ENCODE peak calls at places on chromosomes 6 and 20, in seven cellular contexts. W is transverse colon, B is stomach, T is breast epithelium, Y is AG04450, F is upper lobe of right lung, Z is GM13977. O is an unnamed sample.
A peak's percentile ranks its signal among the peaks of the same experiment; 100 is the strongest.

GRCh38 chr6:46452312-46452917 is 38.8 kb downstream of the RCAN2 start:
- DNase-seq in W (no peak), B (no peak), T (no peak), Y (no peak), F (no peak), Z (no peak), O (no peak)

GRCh38 chr20:57047281-57048026 is 219.0 kb downstream of the BMP7 start:
- DNase-seq in W (peak; percentile 14), B (no peak), T (peak; percentile 67), Y (no peak), F (peak; percentile 45), Z (no peak), O (no peak)

GRCh38 chr6:151647871-151648639 is 154.2 kb downstream of the CCDC170 start:
- DNase-seq in W (no peak), B (no peak), T (no peak), Y (no peak), F (no peak), Z (no peak), O (no peak)

GRCh38 chr6:106080106-106081095 is 5.7 kb upstream of the PRDM1 start:
- DNase-seq in W (no peak), B (no peak), T (no peak), Y (no peak), F (no peak), Z (no peak), O (no peak)

GRCh38 chr6:6960571-6961251 is 147.1 kb upstream of the RREB1 start:
- DNase-seq in W (no peak), B (no peak), T (no peak), Y (no peak), F (no peak), Z (no peak), O (no peak)

GRCh38 chr6:79841577-79842381 is 105.6 kb downstream of the ELOVL4 start:
- DNase-seq in W (no peak), B (no peak), T (no peak), Y (no peak), F (no peak), Z (no peak), O (no peak)

GRCh38 chr6:17790486-17790885 is 83.8 kb upstream of the NUP153 start:
- DNase-seq in W (no peak), B (no peak), T (no peak), Y (no peak), F (no peak), Z (no peak), O (no peak)

GRCh38 chr6:166106076-166106686 is 61.5 kb downstream of the TBXT start:
- DNase-seq in W (peak; percentile 73), B (peak; percentile 81), T (peak; percentile 71), Y (peak; percentile 48), F (no peak), Z (peak; percentile 57), O (peak; percentile 35)

GRCh38 chr6:150783818-150784217 is 81.7 kb upstream of the MTHFD1L start:
- DNase-seq in W (no peak), B (no peak), T (no peak), Y (no peak), F (no peak), Z (no peak), O (no peak)

GRCh38 chr6:125102901-125103300 is 50.7 kb upstream of the TPD52L1 start:
- DNase-seq in W (no peak), B (no peak), T (no peak), Y (peak; percentile 80), F (no peak), Z (no peak), O (peak; percentile 46)

GRCh38 chr20:62646851-62647520 is 4.7 kb downstream of the SLCO4A1 start:
- DNase-seq in W (peak; percentile 78), B (peak; percentile 87), T (no peak), Y (no peak), F (no peak), Z (no peak), O (no peak)

GRCh38 chr6:150252714-150253444 is 110.0 kb downstream of the PPP1R14C start:
- DNase-seq in W (no peak), B (no peak), T (no peak), Y (no peak), F (no peak), Z (peak; percentile 24), O (no peak)

GRCh38 chr6:146337376-146337775 is 206.3 kb upstream of the RAB32 start:
- DNase-seq in W (no peak), B (no peak), T (no peak), Y (no peak), F (no peak), Z (no peak), O (no peak)

GRCh38 chr6:142294681-142295080 is 7.1 kb upstream of the ADGRG6 start:
- DNase-seq in W (no peak), B (no peak), T (no peak), Y (no peak), F (no peak), Z (no peak), O (no peak)

GRCh38 chr6:17331238-17331637 is 50.1 kb downstream of the RBM24 start:
- DNase-seq in W (no peak), B (no peak), T (no peak), Y (no peak), F (no peak), Z (no peak), O (no peak)

GRCh38 chr6:37303891-37304503 is 46.1 kb upstream of the TMEM217 start:
- DNase-seq in W (no peak), B (no peak), T (no peak), Y (no peak), F (no peak), Z (peak; percentile 50), O (no peak)

GRCh38 chr6:42339991-42340401 is 111.7 kb downstream of the TRERF1 start:
- DNase-seq in W (no peak), B (no peak), T (no peak), Y (no peak), F (no peak), Z (peak; percentile 73), O (no peak)

GRCh38 chr6:68760941-68761676 is 126.0 kb downstream of the ADGRB3 start:
- DNase-seq in W (no peak), B (no peak), T (no peak), Y (no peak), F (no peak), Z (no peak), O (no peak)

GRCh38 chr6:144176043-144176442 is 25.7 kb downstream of the STX11 start:
- DNase-seq in W (no peak), B (no peak), T (no peak), Y (no peak), F (no peak), Z (no peak), O (no peak)

DNA sequence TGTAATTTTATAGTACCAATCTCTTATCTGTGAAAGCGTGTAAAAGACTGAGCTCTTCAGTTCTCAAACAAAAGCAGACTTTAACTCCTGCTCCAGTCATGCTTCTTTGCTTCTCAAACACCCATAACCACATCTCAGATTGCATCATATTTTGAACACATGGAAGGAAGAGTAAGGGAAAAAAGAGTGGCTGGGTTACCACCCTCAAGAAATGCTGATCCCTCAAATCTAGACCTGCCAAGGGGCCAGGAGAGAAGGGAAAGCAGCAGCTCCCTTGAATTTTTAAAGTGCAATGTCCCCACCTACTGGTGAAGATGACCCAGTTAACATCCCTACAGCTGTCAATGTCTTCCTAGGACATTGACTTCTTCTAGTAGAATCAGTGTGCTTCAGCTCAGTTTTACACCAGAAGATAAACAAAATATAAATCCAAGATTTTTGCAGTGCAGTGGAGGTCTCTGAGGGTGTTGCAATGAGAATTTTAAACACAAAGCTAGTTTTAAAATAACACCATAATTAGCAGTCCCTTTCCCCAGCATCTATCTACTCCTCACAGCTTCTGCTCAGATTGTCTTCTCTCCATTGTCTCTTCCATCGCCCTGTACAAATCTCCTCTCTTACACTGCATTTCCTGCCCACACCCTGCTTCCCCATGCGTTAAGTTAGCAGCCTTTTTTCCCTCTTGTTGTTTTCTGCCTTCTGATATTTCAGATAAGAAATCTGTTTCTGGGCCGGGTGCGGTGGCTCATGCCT is 22.6 kb upstream of the HLA-DQB2 start:
- DNase-seq in W (peak; percentile 28), B (no peak), T (no peak), Y (no peak), F (no peak), Z (peak; percentile 50), O (no peak)
- TF ChIP-seq CTCF in W (peak; percentile 51), B (no peak), T (no peak), Y (peak; percentile 66), F (peak; percentile 68), Z (peak; percentile 70), O (peak; percentile 57)

GRCh38 chr6:138287144-138287955 is 69.1 kb upstream of the PBOV1 start:
- DNase-seq in W (peak; percentile 67), B (peak; percentile 84), T (peak; percentile 61), Y (no peak), F (no peak), Z (peak; percentile 67), O (no peak)
- TF ChIP-seq CTCF in W (peak; percentile 47), B (no peak), T (peak; percentile 15), Y (peak; percentile 37), F (peak; percentile 67), Z (peak; percentile 73), O (peak; percentile 26)

GRCh38 chr6:88013015-88013414 is 34.6 kb upstream of the SPACA1 start:
- DNase-seq in W (no peak), B (no peak), T (no peak), Y (no peak), F (no peak), Z (no peak), O (no peak)

GRCh38 chr6:88004707-88005106 is 42.9 kb upstream of the SPACA1 start:
- DNase-seq in W (no peak), B (no peak), T (no peak), Y (no peak), F (peak; percentile 65), Z (no peak), O (no peak)

GRCh38 chr6:88006559-88006958 is 41.1 kb upstream of the SPACA1 start:
- DNase-seq in W (no peak), B (no peak), T (no peak), Y (no peak), F (no peak), Z (no peak), O (no peak)

GRCh38 chr6:88008821-88009220 is 38.8 kb upstream of the SPACA1 start:
- DNase-seq in W (no peak), B (no peak), T (no peak), Y (no peak), F (no peak), Z (no peak), O (no peak)

DNA sequence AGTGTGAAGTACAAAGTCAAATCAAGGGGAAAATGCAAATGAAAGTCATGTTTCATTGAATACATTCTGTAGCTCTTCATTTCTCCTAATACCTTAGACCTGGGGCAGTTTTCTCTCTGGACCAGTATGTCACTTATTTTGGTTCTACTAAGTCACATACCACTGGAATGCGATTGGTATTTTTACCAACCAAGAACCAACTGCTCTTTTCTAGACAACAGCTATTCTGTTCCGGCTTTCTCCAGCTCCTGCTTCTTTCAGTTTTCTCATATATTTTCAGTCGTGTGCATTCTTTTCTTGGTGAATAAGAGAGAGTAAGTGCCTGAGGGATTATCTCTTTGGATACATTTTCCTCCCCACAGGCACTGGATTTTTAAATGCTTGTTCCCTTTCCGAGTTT is 39.2 kb upstream of the SPACA1 start:
- DNase-seq in W (no peak), B (no peak), T (no peak), Y (no peak), F (no peak), Z (no peak), O (no peak)
- TF ChIP-seq CTCF in W (no peak), B (no peak), T (no peak), Y (no peak), F (no peak), Z (no peak), O (no peak)

DNA sequence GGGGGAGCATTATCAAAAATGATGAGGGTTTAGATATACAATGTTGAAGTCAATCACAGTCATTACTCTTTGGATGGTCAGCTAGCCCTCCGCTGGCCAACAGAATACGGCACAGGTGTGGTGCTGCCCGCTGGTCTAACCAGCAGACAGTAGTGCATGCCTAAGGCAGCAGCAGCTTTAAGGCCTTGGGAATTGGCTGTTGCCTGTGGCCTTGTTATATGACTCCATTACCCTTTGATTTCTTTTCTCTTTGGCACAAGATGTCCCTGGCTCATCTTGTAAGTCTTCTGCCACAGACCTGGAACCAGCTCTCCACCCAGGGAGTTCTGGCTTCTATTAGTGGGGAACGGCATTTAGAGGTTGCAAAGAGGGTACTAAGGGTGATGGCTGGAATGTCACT is 110.2 kb downstream of the WDR27 start:
- DNase-seq in W (no peak), B (no peak), T (no peak), Y (no peak), F (no peak), Z (no peak), O (no peak)
- TF ChIP-seq CTCF in W (no peak), B (no peak), T (no peak), Y (no peak), F (no peak), Z (no peak), O (no peak)

O was measured in AG09319.